ENCODE peak calls at places on chromosomes 5 and 9, in seven cellular contexts. Y is Caco-2, G is heart left ventricle, J is neural progenitor cell, U is H9, V is upper lobe of right lung, H is keratinocyte. P is an unnamed sample.
A peak's percentile ranks its signal among the peaks of the same experiment; 100 is the strongest.

GRCh38 chr5:172868436-172868923 is 34.4 kb downstream of the ERGIC1 start:
- DNase-seq in J (no peak), Y (no peak), G (peak; percentile 21), H (no peak), V (no peak), U (no peak), P (no peak)

GRCh38 chr5:40288791-40289475 is 390.8 kb upstream of the PTGER4 start:
- DNase-seq in Y (no peak), U (no peak), H (no peak), J (peak; percentile 11), G (no peak), V (no peak), P (no peak)

GRCh38 chr9:90684776-90685175 is 42.2 kb upstream of the DIRAS2 start:
- DNase-seq in U (no peak), V (no peak), Y (no peak), J (no peak), G (no peak), H (no peak), P (no peak)

GRCh38 chr9:87725900-87726709 is at the start of gene CTSL:
- DNase-seq in J (peak; percentile 90), G (peak; percentile 96), U (peak; percentile 95), Y (peak; percentile 79), H (peak; percentile 50), V (peak; percentile 95), P (no peak)

GRCh38 chr5:109225695-109226094 is 184.1 kb downstream of the PJA2 start:
- DNase-seq in J (no peak), H (no peak), V (no peak), Y (no peak), U (no peak), G (no peak), P (no peak)

GRCh38 chr5:139273572-139274264 is 19.8 kb upstream of the MATR3 start:
- DNase-seq in U (peak; percentile 90), J (peak; percentile 95), V (peak; percentile 95), Y (peak; percentile 96), G (peak; percentile 94), H (peak; percentile 74), P (peak; percentile 89)

GRCh38 chr5:126847318-126848221 is 70.6 kb downstream of the LMNB1 start:
- DNase-seq in U (no peak), V (no peak), J (no peak), G (no peak), Y (no peak), H (no peak), P (no peak)

GRCh38 chr5:173726848-173727557 is 110.6 kb upstream of the BOD1 start:
- DNase-seq in V (no peak), H (no peak), J (no peak), U (no peak), Y (no peak), G (no peak), P (no peak)

GRCh38 chr5:115579747-115580173 is 22.5 kb downstream of the TICAM2 start:
- DNase-seq in J (no peak), H (no peak), U (no peak), G (no peak), Y (no peak), V (no peak), P (no peak)

GRCh38 chr5:39283231-39283818 is 64.0 kb upstream of the FYB1 start:
- DNase-seq in G (no peak), V (no peak), Y (peak; percentile 79), J (peak; percentile 71), H (peak; percentile 7), U (peak; percentile 60), P (no peak)

GRCh38 chr5:111741270-111741669 is 15.7 kb downstream of the NREP start:
- DNase-seq in J (no peak), G (no peak), V (no peak), U (no peak), Y (no peak), H (no peak), P (no peak)

GRCh38 chr5:59246470-59247250 is 646.9 kb downstream of the PDE4D start:
- DNase-seq in H (no peak), Y (no peak), V (no peak), J (no peak), G (no peak), U (no peak), P (no peak)

GRCh38 chr5:72010395-72010794 is 96.9 kb upstream of the MAP1B start:
- DNase-seq in Y (no peak), J (no peak), V (no peak), H (no peak), U (no peak), G (no peak), P (no peak)

GRCh38 chr5:171123417-171123816 is 185.6 kb upstream of the TLX3 start:
- DNase-seq in J (no peak), G (no peak), H (no peak), Y (no peak), V (no peak), U (no peak), P (no peak)

GRCh38 chr5:95959051-95959963 is 2.3 kb downstream of the ELL2 start:
- DNase-seq in Y (no peak), H (no peak), J (peak; percentile 7), V (no peak), G (no peak), U (peak; percentile 46), P (no peak)

GRCh38 chr5:179679014-179679674 is 1.7 kb downstream of the CBY3 start:
- DNase-seq in J (peak; percentile 72), G (peak; percentile 90), Y (peak; percentile 96), H (no peak), U (peak; percentile 91), V (peak; percentile 90), P (peak; percentile 70)

GRCh38 chr9:16867571-16868311 is 2.7 kb downstream of the BNC2 start:
- DNase-seq in J (peak; percentile 9), U (no peak), Y (peak; percentile 30), G (no peak), V (no peak), H (peak; percentile 0), P (peak; percentile 31)

GRCh38 chr9:18976368-18977238 is 56.4 kb downstream of the SAXO1 start:
- DNase-seq in V (no peak), G (no peak), Y (no peak), H (no peak), J (no peak), U (no peak), P (no peak)

GRCh38 chr5:65927497-65928340 is 1.3 kb downstream of the ERBIN start:
- DNase-seq in J (peak; percentile 40), G (no peak), Y (peak; percentile 25), V (no peak), H (no peak), U (no peak), P (no peak)

GRCh38 chr9:80648336-80648735 is 1041.0 kb downstream of the TLE1 start:
- DNase-seq in Y (no peak), G (no peak), U (no peak), H (no peak), V (no peak), J (no peak), P (no peak)

GRCh38 chr9:73199886-73200285 is 48.2 kb downstream of the ANXA1 start:
- DNase-seq in H (no peak), V (no peak), U (peak; percentile 59), J (peak; percentile 68), Y (no peak), G (no peak), P (no peak)

GRCh38 chr9:133046900-133047295 is 14.9 kb upstream of the CEL start:
- DNase-seq in G (no peak), V (no peak), H (no peak), J (no peak), Y (no peak), U (no peak), P (no peak)

GRCh38 chr9:15606667-15607472 is 54.0 kb downstream of the CCDC171 start:
- DNase-seq in Y (peak; percentile 43), H (no peak), V (no peak), U (no peak), G (no peak), J (peak; percentile 30), P (no peak)

GRCh38 chr9:111008148-111009075 is 29.9 kb downstream of the LPAR1 start:
- DNase-seq in J (no peak), Y (no peak), H (no peak), G (no peak), V (no peak), U (no peak), P (no peak)

GRCh38 chr5:132777209-132778069 is at the start of gene SEPTIN8:
- DNase-seq in J (peak; percentile 80), V (peak; percentile 78), H (no peak), G (peak; percentile 75), U (peak; percentile 53), Y (peak; percentile 69), P (peak; percentile 37)

GRCh38 chr5:154260224-154260859 is 69.8 kb downstream of the GALNT10 start:
- DNase-seq in Y (no peak), V (no peak), U (no peak), H (no peak), G (no peak), J (peak; percentile 87), P (no peak)

GRCh38 chr9:5978523-5978922 is 36.9 kb downstream of the RANBP6 start:
- DNase-seq in Y (no peak), U (no peak), V (no peak), J (no peak), G (no peak), H (no peak), P (no peak)

GRCh38 chr9:5988265-5988664 is 27.2 kb downstream of the RANBP6 start:
- DNase-seq in Y (no peak), H (no peak), V (no peak), U (no peak), J (no peak), G (no peak), P (no peak)

GRCh38 chr9:5976668-5977397 is 38.6 kb downstream of the RANBP6 start:
- DNase-seq in V (no peak), Y (no peak), G (no peak), U (no peak), J (no peak), H (no peak), P (no peak)

GRCh38 chr9:5982352-5982751 is 33.1 kb downstream of the RANBP6 start:
- DNase-seq in Y (no peak), G (no peak), U (no peak), J (no peak), H (no peak), V (no peak), P (no peak)
- TF ChIP-seq CTCF in Y (no peak), G (no peak), U (no peak), J (no peak), H (no peak), V (no peak), P (no peak)

GRCh38 chr9:14517154-14517906 is 175.9 kb downstream of the ZDHHC21 start:
- DNase-seq in H (no peak), J (no peak), V (no peak), Y (no peak), U (no peak), G (no peak), P (no peak)
- TF ChIP-seq CTCF in H (no peak), J (no peak), V (no peak), Y (no peak), U (no peak), G (no peak), P (no peak)

GRCh38 chr5:114449836-114450515 is 88.1 kb downstream of the KCNN2 start:
- DNase-seq in J (peak; percentile 88), G (peak; percentile 76), H (no peak), U (peak; percentile 79), V (peak; percentile 73), Y (peak; percentile 61), P (no peak)
- TF ChIP-seq CTCF in J (peak; percentile 88), G (peak; percentile 81), H (peak; percentile 81), U (peak; percentile 86), V (peak; percentile 78), Y (peak; percentile 77), P (no peak)

DNA sequence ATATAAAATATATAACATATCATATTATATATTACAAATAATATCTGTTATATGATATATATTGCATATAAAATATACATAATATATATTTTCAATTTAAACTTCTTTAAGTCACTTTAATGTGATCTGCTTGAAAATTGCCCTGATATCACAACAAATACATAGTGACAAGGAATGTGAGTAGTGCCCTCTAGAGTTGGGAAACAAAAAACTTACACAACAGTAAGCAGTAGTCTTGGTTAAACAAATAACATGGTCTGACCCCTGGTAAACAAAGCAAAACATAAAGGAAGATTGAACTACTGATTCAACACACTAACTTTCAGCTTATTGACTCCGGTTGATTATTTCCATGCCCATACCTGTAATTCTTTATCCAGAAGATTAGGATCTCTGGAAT is 188.3 kb upstream of the NMUR2 start:
- DNase-seq in G (no peak), J (no peak), U (no peak), Y (no peak), H (no peak), V (no peak), P (no peak)
- TF ChIP-seq CTCF in G (no peak), J (peak; percentile 34), U (peak; percentile 60), Y (no peak), H (no peak), V (no peak), P (no peak)